ENCODE peak calls at places on chromosomes 16 and 17, in four cellular contexts. G is HepG2, J is K562, R is GM12878. F is an unnamed sample.

GRCh38 chr16:7691533-7691932 is 358.9 kb downstream of the RBFOX1 start:
- DNase-seq in R (no peak), G (no peak), J (no peak), F (no peak)

GRCh38 chr17:63434951-63435571 is 11.0 kb downstream of the CYB561 start:
- DNase-seq in R (no peak), J (no peak), G (no peak), F (peak)

GRCh38 chr17:47695664-47696376 is 1.9 kb downstream of the TBKBP1 start:
- DNase-seq in J (no peak), R (no peak), G (no peak), F (no peak)

GRCh38 chr17:78168906-78169793 is 769 bp downstream of the SYNGR2 start:
- DNase-seq in R (no peak), J (peak), G (no peak), F (peak)

GRCh38 chr16:69481901-69482341 is 57.5 kb downstream of the CYB5B start:
- DNase-seq in J (peak), G (no peak), R (no peak), F (no peak)

GRCh38 chr16:8674413-8675022 is at the start of gene ABAT:
- DNase-seq in G (peak), J (peak), R (peak), F (peak)

GRCh38 chr17:45812102-45812501 is 28.0 kb downstream of the CRHR1 start:
- DNase-seq in R (no peak), J (no peak), G (peak), F (no peak)

GRCh38 chr17:44878627-44879221 is 20.5 kb downstream of the EFTUD2 start:
- DNase-seq in G (peak), R (no peak), J (peak), F (peak)

GRCh38 chr16:89658221-89658879 is 714 bp downstream of the SPATA33 start:
- DNase-seq in G (no peak), J (peak), R (no peak), F (peak)

GRCh38 chr17:3894927-3895343 is 2.1 kb upstream of the CAMKK1 start:
- DNase-seq in J (no peak), R (no peak), G (no peak), F (no peak)

GRCh38 chr17:47400333-47400732 is 76.6 kb downstream of the EFCAB13 start:
- DNase-seq in R (no peak), G (no peak), J (no peak), F (no peak)

GRCh38 chr17:29581583-29582253 is 7.7 kb downstream of the GIT1 start:
- DNase-seq in R (no peak), J (no peak), G (no peak), F (peak)

GRCh38 chr17:5122586-5123342 is 6.9 kb downstream of the USP6 start:
- DNase-seq in R (no peak), J (no peak), G (no peak), F (peak)

GRCh38 chr16:53523971-53524548 is 21.1 kb upstream of the AKTIP start:
- DNase-seq in J (no peak), G (no peak), R (no peak), F (peak)

GRCh38 chr16:16027728-16028310 is 78.4 kb downstream of the ABCC1 start:
- DNase-seq in J (no peak), G (no peak), R (no peak), F (no peak)

GRCh38 chr16:86517652-86518258 is 7.4 kb downstream of the FOXF1 start:
- DNase-seq in R (no peak), G (peak), J (peak), F (peak)

GRCh38 chr16:66419527-66419926 is 7.6 kb upstream of the BEAN1 start:
- DNase-seq in J (no peak), G (no peak), R (no peak), F (no peak)

GRCh38 chr16:67022531-67023214 is 6.3 kb upstream of the CBFB start:
- DNase-seq in G (no peak), J (no peak), R (no peak), F (no peak)

GRCh38 chr16:7597677-7598076 is 265.0 kb downstream of the RBFOX1 start:
- DNase-seq in R (no peak), J (no peak), G (no peak), F (no peak)

GRCh38 chr16:13036600-13036999 is 135.2 kb downstream of the SHISA9 start:
- DNase-seq in G (peak), R (no peak), J (peak), F (no peak)

DNA sequence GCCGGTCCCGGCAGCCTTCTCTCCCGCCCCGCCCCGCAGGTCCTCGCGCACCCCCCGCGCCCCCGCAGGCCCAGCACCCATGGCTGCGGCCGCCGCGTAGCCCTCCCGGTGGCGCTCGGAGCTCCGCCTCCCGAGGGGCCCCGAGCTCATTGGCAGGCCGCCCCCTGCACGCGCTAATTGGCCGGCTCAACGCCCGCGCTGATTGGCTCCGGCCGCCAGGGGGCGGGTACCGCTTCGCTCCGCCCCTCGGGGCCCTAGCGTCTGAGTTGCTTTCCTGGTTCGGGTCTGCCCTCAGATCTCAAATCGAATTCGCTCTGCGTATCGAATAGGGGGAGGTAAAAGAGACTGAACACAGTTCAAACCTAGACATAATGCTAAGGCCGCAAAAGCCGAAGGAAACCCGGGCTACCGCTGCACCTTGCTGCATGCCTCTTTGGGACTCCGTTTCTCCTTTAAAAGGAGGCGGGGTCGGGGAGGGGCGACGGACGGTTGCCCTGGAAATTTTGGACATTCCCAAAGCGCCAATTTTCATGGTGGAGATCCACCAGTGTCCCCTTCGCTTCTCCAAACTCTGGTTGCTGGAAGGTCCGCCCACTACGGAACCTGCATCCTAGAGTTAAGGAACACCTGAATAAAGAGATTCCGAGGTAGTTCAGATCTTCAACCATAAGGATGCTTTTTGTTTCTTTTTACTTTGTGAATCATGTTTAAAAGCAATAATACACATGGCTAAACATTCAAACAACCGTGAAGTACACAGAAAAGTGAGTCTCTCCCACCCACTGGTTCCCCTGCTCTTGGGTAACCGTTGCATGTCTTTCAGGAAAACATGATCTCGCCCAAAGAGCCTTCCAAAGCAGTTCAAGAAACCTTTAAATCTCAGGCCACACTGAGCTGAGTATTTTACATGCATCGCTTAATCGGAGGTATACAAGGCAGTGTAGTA is at the start of gene DEXI:
- DNase-seq in J (peak), G (peak), R (peak), F (peak)
- TF ChIP-seq CTCF in J (peak), G (no peak), R (peak), F (no peak)

GRCh38 chr17:58960068-58960467 is 146.6 kb downstream of the TRIM37 start:
- DNase-seq in G (peak), R (no peak), J (peak), F (no peak)

DNA sequence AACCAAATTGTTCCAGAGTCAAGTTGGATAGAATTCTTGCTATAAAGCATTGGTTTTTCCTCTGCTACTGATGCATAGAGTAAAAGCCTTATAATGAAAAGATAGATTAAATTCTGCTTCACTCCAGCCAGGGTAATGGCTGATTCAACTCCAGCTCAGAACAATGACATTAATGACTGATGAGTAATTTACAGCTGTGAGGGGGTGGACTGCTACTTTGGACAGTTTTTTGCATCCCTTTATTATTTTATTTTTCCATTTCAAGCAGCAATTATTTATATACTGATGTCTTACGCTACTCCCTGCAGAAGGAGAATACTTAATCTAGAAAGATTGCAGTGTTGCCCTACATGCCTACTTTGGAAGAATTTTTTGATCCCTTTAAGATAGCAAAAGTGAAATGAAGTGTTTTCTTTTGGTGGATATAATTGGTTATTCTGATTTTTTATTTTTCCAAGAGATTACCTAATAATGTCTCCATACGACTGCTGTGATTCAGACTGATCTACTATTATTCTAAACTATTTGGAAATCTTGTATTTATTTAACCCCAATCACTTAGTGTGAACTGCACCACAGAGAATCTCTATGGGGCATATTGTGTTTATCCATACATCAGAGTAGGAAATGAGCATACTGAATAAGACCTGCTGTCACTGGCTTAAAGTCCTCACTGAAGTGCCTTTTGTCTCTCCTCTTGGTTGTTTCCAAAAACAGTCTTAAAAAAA is 149.5 kb downstream of the TRIM37 start:
- DNase-seq in G (peak), R (no peak), J (no peak), F (no peak)
- TF ChIP-seq NFIC in G (no peak), R (no peak), J (no peak), F (no peak)

GRCh38 chr16:30870904-30871303 is 23.0 kb downstream of the BCL7C start:
- DNase-seq in J (no peak), R (no peak), G (no peak), F (no peak)

GRCh38 chr16:30866031-30866430 is 27.8 kb downstream of the BCL7C start:
- DNase-seq in R (no peak), J (no peak), G (no peak), F (no peak)

DNA sequence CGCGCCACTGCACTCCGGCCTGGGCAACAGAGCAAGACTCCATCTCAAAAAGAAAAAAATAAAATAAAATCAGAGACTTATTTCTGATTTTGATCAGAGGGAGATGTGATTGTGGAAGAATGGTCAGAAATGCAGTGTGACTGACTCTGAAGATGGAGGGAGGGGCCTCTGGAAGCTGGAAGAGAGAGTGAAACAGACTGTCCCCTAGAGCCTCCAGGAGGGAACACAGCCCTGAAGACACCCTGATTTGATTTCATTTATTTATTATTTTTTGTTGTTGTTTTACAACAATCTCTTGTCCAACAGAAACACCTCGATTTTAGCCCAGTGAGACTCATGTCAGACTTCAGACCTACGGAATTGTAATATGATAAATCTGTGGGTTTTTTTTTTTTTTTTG is 26.1 kb downstream of the BCL7C start:
- DNase-seq in J (peak), R (no peak), G (no peak), F (peak)
- TF ChIP-seq CTCF in J (peak), R (peak), G (peak), F (peak)

GRCh38 chr17:60106377-60107059 is 27.8 kb upstream of the HEATR6 start:
- DNase-seq in R (no peak), J (peak), G (no peak), F (no peak)

GRCh38 chr17:60107526-60108257 is 29.0 kb upstream of the HEATR6 start:
- DNase-seq in R (no peak), J (peak), G (no peak), F (no peak)

GRCh38 chr17:60110586-60110985 is 31.9 kb upstream of the HEATR6 start:
- DNase-seq in G (no peak), J (no peak), R (no peak), F (no peak)

GRCh38 chr17:60109161-60109560 is 30.4 kb upstream of the HEATR6 start:
- DNase-seq in G (no peak), J (no peak), R (no peak), F (no peak)

DNA sequence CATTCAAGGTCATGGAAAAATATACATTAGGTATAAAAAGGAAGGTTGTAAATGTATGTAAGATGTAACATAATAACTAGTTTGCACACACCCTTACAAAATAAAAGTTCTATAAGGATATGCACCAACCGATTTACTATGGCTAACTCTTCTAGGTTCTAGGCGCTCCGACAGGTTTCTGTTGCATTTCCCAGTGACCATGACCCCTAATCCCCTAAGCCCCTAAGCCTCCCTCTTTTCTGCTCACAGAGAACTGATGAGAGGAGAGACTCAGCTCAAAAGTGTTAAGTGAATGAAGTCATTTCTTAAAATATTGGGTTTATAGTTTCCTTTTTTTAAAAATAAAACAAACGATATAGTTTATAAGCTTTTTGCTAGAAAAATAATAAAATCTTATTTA is 30.0 kb upstream of the HEATR6 start:
- DNase-seq in R (no peak), G (no peak), J (no peak), F (no peak)
- TF ChIP-seq NFIC in R (no peak), G (no peak), J (no peak), F (no peak)

GRCh38 chr17:64497565-64498035 is 746 bp upstream of the POLG2 start:
- DNase-seq in G (no peak), R (no peak), J (no peak), F (no peak)
- TF ChIP-seq CTCF in G (no peak), R (no peak), J (no peak), F (no peak)

GRCh38 chr17:72373910-72374741 is 253.3 kb downstream of the SOX9 start:
- DNase-seq in G (no peak), R (no peak), J (no peak), F (peak)
- TF ChIP-seq NFIC in G (no peak), R (no peak), J (no peak), F (peak)

F was measured in SK-N-SH.